ENCODE peak calls at places on chromosomes 12 and 14, in seven cellular contexts. O, L, I, P, R, Y and Z are unnamed samples.

GRCh38 chr12:25681580-25681979 is 128.5 kb upstream of the LMNTD1 start:
- DNase-seq in I (no peak), R (no peak), Y (no peak), O (no peak), L (peak), P (no peak), Z (no peak)

GRCh38 chr12:47818382-47818700 is 1.4 kb downstream of the HDAC7 start:
- DNase-seq in I (peak), Y (no peak), L (peak), O (peak), P (no peak), R (no peak), Z (peak)

GRCh38 chr14:21039059-21039422 is 3.1 kb upstream of the RNASE7 start:
- DNase-seq in R (peak), I (peak), O (peak), L (peak), P (no peak), Y (peak), Z (peak)

GRCh38 chr14:20873370-20874177 is 17.6 kb upstream of the RNASE3 start:
- DNase-seq in R (peak), I (peak), O (peak), L (peak), Y (peak), P (peak), Z (peak)

GRCh38 chr12:47737936-47738335 is 12.6 kb upstream of the ENDOU start:
- DNase-seq in R (no peak), O (no peak), I (no peak), L (no peak), P (no peak), Y (no peak), Z (no peak)

GRCh38 chr12:110885152-110885840 is 35.1 kb downstream of the MYL2 start:
- DNase-seq in L (no peak), P (peak), O (no peak), R (no peak), I (no peak), Y (no peak), Z (no peak)

GRCh38 chr12:100955139-100955538 is 160.6 kb downstream of the ANO4 start:
- DNase-seq in P (no peak), Y (no peak), L (peak), I (peak), R (no peak), O (peak), Z (peak)

GRCh38 chr12:99455350-99456037 is 192.1 kb upstream of the GARIN6 start:
- DNase-seq in Y (no peak), P (no peak), O (peak), R (peak), L (no peak), I (peak), Z (peak)

GRCh38 chr12:5073838-5074237 is 30.2 kb downstream of the KCNA5 start:
- DNase-seq in I (peak), P (no peak), O (peak), L (peak), Y (peak), R (no peak), Z (no peak)

GRCh38 chr12:113302466-113302865 is 32.4 kb downstream of the SLC8B1 start:
- DNase-seq in O (no peak), Y (no peak), R (no peak), L (no peak), P (no peak), I (no peak), Z (no peak)

GRCh38 chr14:21332950-21333349 is 50.9 kb downstream of the SUPT16H start:
- DNase-seq in Y (no peak), P (no peak), O (no peak), I (no peak), L (no peak), R (no peak), Z (no peak)

GRCh38 chr14:34888186-34888585 is 13.0 kb upstream of the BAZ1A start:
- DNase-seq in P (no peak), R (peak), I (no peak), O (no peak), L (no peak), Y (no peak), Z (no peak)

GRCh38 chr14:38737657-38738056 is 365.4 kb downstream of the SEC23A start:
- DNase-seq in O (peak), P (no peak), L (no peak), Y (no peak), R (no peak), I (no peak), Z (no peak)

GRCh38 chr12:130706311-130706710 is 9.8 kb downstream of the RIMBP2 start:
- DNase-seq in P (no peak), I (no peak), Y (peak), O (peak), L (no peak), R (no peak), Z (no peak)

GRCh38 chr14:47438650-47439140 is 236.7 kb downstream of the MDGA2 start:
- DNase-seq in Y (no peak), O (no peak), L (no peak), R (peak), P (no peak), I (peak), Z (peak)

GRCh38 chr14:59026086-59026485 is 162.4 kb upstream of the DAAM1 start:
- DNase-seq in O (no peak), Y (no peak), R (no peak), P (no peak), L (no peak), I (no peak), Z (no peak)

GRCh38 chr12:78034025-78034424 is 203.3 kb downstream of the NAV3 start:
- DNase-seq in O (no peak), L (peak), R (peak), Y (no peak), P (no peak), I (no peak), Z (peak)

GRCh38 chr12:1934068-1934467 is 15.6 kb upstream of the CACNA2D4 start:
- DNase-seq in L (no peak), I (no peak), O (no peak), R (no peak), Y (peak), P (no peak), Z (no peak)

GRCh38 chr12:45034861-45035265 is 16.0 kb downstream of the DBX2 start:
- DNase-seq in P (peak), Y (no peak), O (no peak), L (no peak), R (no peak), I (peak), Z (no peak)

GRCh38 chr14:89399594-89400068 is 17.4 kb downstream of the FOXN3 start:
- DNase-seq in R (peak), O (peak), P (peak), L (peak), I (peak), Y (peak), Z (peak)

GRCh38 chr12:100138048-100138907 is 4.4 kb downstream of the BLTP3B start:
- DNase-seq in Y (no peak), L (peak), O (no peak), I (peak), P (no peak), R (peak), Z (peak)

GRCh38 chr12:57755454-57756372 is 810 bp downstream of the MARCHF9 start:
- DNase-seq in I (no peak), L (no peak), R (peak), P (no peak), Y (peak), O (no peak), Z (no peak)

GRCh38 chr14:89466939-89467338 is 49.9 kb upstream of the FOXN3 start:
- DNase-seq in Y (no peak), P (no peak), I (no peak), O (no peak), R (no peak), L (peak), Z (no peak)

GRCh38 chr12:1595026-1595561 is 713 bp upstream of the FBXL14 start:
- DNase-seq in L (no peak), O (no peak), R (peak), Y (no peak), P (no peak), I (no peak), Z (peak)

GRCh38 chr12:5511644-5512584 is 80.0 kb downstream of the NTF3 start:
- DNase-seq in I (peak), Y (peak), R (peak), L (peak), P (no peak), O (peak), Z (no peak)

GRCh38 chr12:102478416-102479098 is 1.8 kb downstream of the IGF1 start:
- DNase-seq in O (peak), R (no peak), P (peak), L (no peak), Y (no peak), I (peak), Z (no peak)

GRCh38 chr14:105908006-105908405 is 381.6 kb downstream of the TMEM121 start:
- DNase-seq in R (no peak), L (no peak), O (no peak), P (no peak), Y (no peak), I (no peak), Z (no peak)

GRCh38 chr12:69502342-69503081 is 32.3 kb downstream of the FRS2 start:
- DNase-seq in R (peak), P (no peak), I (no peak), Y (no peak), O (no peak), L (no peak), Z (no peak)

GRCh38 chr12:120640840-120641833 is 711 bp downstream of the CABP1 start:
- DNase-seq in O (peak), L (peak), R (peak), Y (peak), I (peak), P (peak), Z (peak)

GRCh38 chr12:2295941-2296461 is 243.2 kb downstream of the CACNA1C start:
- DNase-seq in Y (no peak), R (peak), O (no peak), P (no peak), I (no peak), L (peak), Z (peak)

GRCh38 chr14:61338457-61338856 is 17.1 kb downstream of the PRKCH start:
- DNase-seq in L (no peak), R (peak), Y (no peak), I (no peak), P (no peak), O (no peak), Z (no peak)

GRCh38 chr12:12138203-12139154 is 67.7 kb downstream of the BCL2L14 start:
- DNase-seq in I (no peak), R (no peak), L (no peak), O (no peak), P (no peak), Y (no peak), Z (no peak)

GRCh38 chr12:58443273-58443980 is 476.9 kb downstream of the LRIG3 start:
- DNase-seq in O (peak), L (peak), Y (peak), R (peak), P (no peak), I (peak), Z (peak)

GRCh38 chr12:29283969-29284368 is 97.0 kb downstream of the ERGIC2 start:
- DNase-seq in I (no peak), O (no peak), R (no peak), Y (no peak), L (peak), P (no peak), Z (peak)

GRCh38 chr12:111585619-111586135 is 13.4 kb downstream of the ATXN2 start:
- DNase-seq in O (no peak), P (no peak), I (no peak), R (no peak), Y (no peak), L (no peak), Z (no peak)

GRCh38 chr12:51441583-51441982 is 17.0 kb downstream of the SLC4A8 start:
- DNase-seq in O (no peak), I (no peak), L (peak), Y (no peak), R (no peak), P (no peak), Z (peak)

GRCh38 chr12:49673446-49674317 is 33.5 kb downstream of the FMNL3 start:
- DNase-seq in O (peak), I (peak), Y (peak), L (peak), R (peak), P (peak), Z (peak)

GRCh38 chr12:128178551-128178950 is 88.4 kb upstream of the TMEM132C start:
- DNase-seq in R (no peak), Y (no peak), I (no peak), P (no peak), L (no peak), O (no peak), Z (no peak)

GRCh38 chr14:52089208-52089607 is 20.3 kb upstream of the NID2 start:
- DNase-seq in L (no peak), I (no peak), P (no peak), Y (no peak), R (no peak), O (no peak), Z (no peak)
- H2BK120ac ChIP-seq in L (no peak), I (no peak), P (no peak), Y (no peak), R (no peak), O (no peak), Z (no peak)

DNA sequence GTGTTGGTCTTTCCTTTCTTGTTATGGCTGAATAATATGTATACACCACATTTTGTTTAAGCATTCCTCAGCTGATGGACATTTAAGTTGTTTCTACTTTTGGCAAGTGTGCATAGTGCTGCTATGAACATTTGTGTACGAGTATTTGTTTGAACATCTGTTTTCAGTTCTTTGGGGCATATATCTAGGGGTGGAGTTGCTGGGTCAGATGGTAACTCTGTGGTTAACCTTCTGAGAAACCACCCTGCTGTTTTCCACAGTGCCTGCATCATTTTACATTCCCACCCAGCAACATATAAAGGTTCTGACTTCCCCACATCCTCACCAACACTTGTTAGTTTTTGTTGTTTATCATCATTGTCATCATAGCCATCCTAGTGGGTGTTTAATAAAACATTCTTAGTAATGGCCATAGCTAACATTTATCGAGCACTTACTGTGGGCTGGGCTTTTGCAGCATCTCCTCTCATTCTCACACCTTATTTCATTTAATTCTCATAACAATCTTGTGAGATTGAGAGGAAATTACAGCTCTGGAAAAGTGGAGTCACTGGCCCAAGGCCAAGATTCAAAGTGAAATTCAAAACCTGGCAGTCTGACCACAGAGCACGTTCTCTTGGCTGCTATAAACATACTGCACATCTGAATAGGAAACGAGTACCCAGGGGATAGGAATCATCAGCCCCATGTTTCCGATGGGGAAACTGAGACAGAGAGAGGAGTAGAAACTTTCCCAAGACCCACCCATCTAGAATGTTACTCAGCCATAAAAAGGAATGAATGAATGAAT is 193.6 kb downstream of the KSR2 start:
- DNase-seq in P (no peak), R (no peak), Y (no peak), L (no peak), I (no peak), O (no peak), Z (peak)
- H2BK120ac ChIP-seq in P (no peak), R (no peak), Y (no peak), L (no peak), I (no peak), O (no peak), Z (no peak)

GRCh38 chr14:90678846-90679362 is 137.3 kb downstream of the TTC7B start:
- DNase-seq in Y (no peak), I (no peak), L (no peak), P (no peak), R (no peak), O (no peak), Z (no peak)

GRCh38 chr14:90676356-90676755 is 139.9 kb downstream of the TTC7B start:
- DNase-seq in R (no peak), L (peak), P (no peak), Y (no peak), I (no peak), O (no peak), Z (no peak)

GRCh38 chr14:90676859-90677258 is 139.4 kb downstream of the TTC7B start:
- DNase-seq in I (no peak), P (no peak), R (no peak), O (no peak), L (peak), Y (no peak), Z (peak)

GRCh38 chr14:90678420-90678819 is 137.8 kb downstream of the TTC7B start:
- DNase-seq in P (no peak), O (no peak), Y (no peak), I (no peak), L (peak), R (no peak), Z (peak)

DNA sequence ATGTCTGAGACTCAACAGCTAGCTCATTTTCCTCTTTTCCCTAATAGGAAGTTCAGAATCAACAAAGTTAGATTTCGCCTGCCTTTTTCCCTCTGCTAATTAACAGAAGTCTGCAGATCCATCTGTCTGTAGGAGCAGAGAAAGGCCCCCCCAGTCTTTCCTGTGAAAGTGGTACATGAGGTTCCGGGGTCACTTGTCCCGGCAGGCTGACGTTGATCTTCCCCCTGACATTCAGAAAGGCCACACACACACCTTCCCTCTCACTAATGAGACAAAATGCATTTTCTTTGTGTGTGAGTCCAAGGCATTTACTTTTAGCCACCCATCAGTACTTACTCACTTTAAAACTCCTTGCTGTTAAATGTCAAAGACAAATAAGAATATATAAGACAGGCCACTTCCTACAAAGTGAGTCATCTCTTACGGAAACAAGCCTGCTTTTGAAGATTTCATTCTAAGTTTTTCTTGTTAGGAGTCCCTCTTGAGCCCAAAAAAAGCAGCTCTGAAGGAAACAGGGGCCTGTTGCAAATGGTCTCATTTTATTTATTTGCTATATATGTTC is 138.7 kb downstream of the TTC7B start:
- DNase-seq in L (peak), R (peak), O (no peak), I (no peak), P (no peak), Y (no peak), Z (peak)
- H2BK120ac ChIP-seq in L (peak), R (no peak), O (no peak), I (no peak), P (no peak), Y (no peak), Z (no peak)

GRCh38 chr14:74241611-74242005 is 2.4 kb downstream of the VSX2 start:
- DNase-seq in Y (no peak), I (no peak), O (no peak), R (no peak), L (no peak), P (no peak), Z (peak)

GRCh38 chr14:74240794-74241610 is 1.8 kb downstream of the VSX2 start:
- DNase-seq in P (no peak), Y (peak), I (peak), O (peak), R (peak), L (no peak), Z (peak)

GRCh38 chr14:74239848-74240793 is 872 bp downstream of the VSX2 start:
- DNase-seq in I (peak), O (no peak), L (no peak), R (no peak), Y (peak), P (no peak), Z (peak)

GRCh38 chr14:74237441-74237840 is 1.8 kb upstream of the VSX2 start:
- DNase-seq in O (no peak), L (no peak), R (peak), I (no peak), P (no peak), Y (no peak), Z (no peak)

GRCh38 chr14:74238974-74239847 is at the start of gene VSX2:
- DNase-seq in I (peak), P (no peak), Y (peak), R (no peak), O (peak), L (no peak), Z (no peak)
- H2BK120ac ChIP-seq in I (no peak), P (no peak), Y (no peak), R (no peak), O (no peak), L (no peak), Z (no peak)

GRCh38 chr12:15984097-15984800 is 73.1 kb downstream of the DERA start:
- DNase-seq in Y (no peak), I (no peak), O (no peak), L (peak), R (no peak), P (no peak), Z (no peak)

GRCh38 chr12:15982071-15982470 is 70.9 kb downstream of the DERA start:
- DNase-seq in O (no peak), R (no peak), L (peak), I (no peak), Y (no peak), P (no peak), Z (no peak)

GRCh38 chr12:15984963-15985362 is 73.8 kb downstream of the DERA start:
- DNase-seq in P (no peak), I (peak), Y (no peak), R (no peak), O (no peak), L (no peak), Z (no peak)

GRCh38 chr12:15982471-15982870 is 71.3 kb downstream of the DERA start:
- DNase-seq in L (peak), P (no peak), I (peak), O (no peak), Y (no peak), R (no peak), Z (peak)

GRCh38 chr12:15982921-15983320 is 71.8 kb downstream of the DERA start:
- DNase-seq in R (no peak), P (no peak), Y (no peak), O (no peak), L (no peak), I (no peak), Z (no peak)
- H2BK120ac ChIP-seq in R (no peak), P (no peak), Y (no peak), O (no peak), L (peak), I (no peak), Z (no peak)

GRCh38 chr14:85310491-85311272 is 219.3 kb upstream of the FLRT2 start:
- DNase-seq in Y (no peak), P (no peak), O (no peak), R (no peak), L (no peak), I (no peak), Z (no peak)

GRCh38 chr14:85316701-85317100 is 213.2 kb upstream of the FLRT2 start:
- DNase-seq in O (no peak), Y (no peak), R (no peak), L (peak), P (no peak), I (no peak), Z (peak)

GRCh38 chr14:85315290-85315689 is 214.7 kb upstream of the FLRT2 start:
- DNase-seq in Y (no peak), I (no peak), P (no peak), O (no peak), L (no peak), R (no peak), Z (peak)

GRCh38 chr14:85315891-85316290 is 214.1 kb upstream of the FLRT2 start:
- DNase-seq in L (no peak), O (no peak), R (no peak), P (no peak), Y (no peak), I (no peak), Z (no peak)

GRCh38 chr14:85313801-85314207 is 216.1 kb upstream of the FLRT2 start:
- DNase-seq in R (no peak), O (no peak), L (peak), I (no peak), P (peak), Y (no peak), Z (peak)
- H2BK120ac ChIP-seq in R (no peak), O (no peak), L (no peak), I (no peak), P (no peak), Y (no peak), Z (no peak)

GRCh38 chr12:106722854-106723253 is 51.6 kb upstream of the RIC8B start:
- DNase-seq in Y (no peak), R (peak), P (peak), I (peak), O (no peak), L (no peak), Z (no peak)

GRCh38 chr12:106724934-106725333 is 49.5 kb upstream of the RIC8B start:
- DNase-seq in I (no peak), Y (no peak), P (no peak), O (no peak), L (no peak), R (no peak), Z (no peak)

GRCh38 chr12:106723416-106723815 is 51.1 kb upstream of the RIC8B start:
- DNase-seq in O (no peak), I (no peak), R (no peak), L (no peak), P (no peak), Y (no peak), Z (no peak)

GRCh38 chr12:106721931-106722330 is 52.6 kb upstream of the RIC8B start:
- DNase-seq in O (no peak), Y (no peak), R (no peak), L (no peak), P (no peak), I (no peak), Z (no peak)

GRCh38 chr12:106724116-106724515 is 50.4 kb upstream of the RIC8B start:
- DNase-seq in I (no peak), L (no peak), Y (no peak), P (no peak), R (peak), O (no peak), Z (no peak)
- H2BK120ac ChIP-seq in I (no peak), L (no peak), Y (no peak), P (no peak), R (no peak), O (no peak), Z (no peak)